ENCODE peak calls at places on chromosomes 13 and 19, in four cellular contexts. T, X, A and D are unnamed samples.

GRCh38 chr19:3443840-3444694 is 36.3 kb downstream of the SMIM24 start:
- DNase-seq in T (no peak), X (no peak), A (peak), D (no peak)

GRCh38 chr13:102191951-102192461 is 209.8 kb downstream of the FGF14 start:
- DNase-seq in T (peak), X (no peak), A (no peak), D (no peak)

GRCh38 chr19:33818426-33818825 is 21.8 kb downstream of the KCTD15 start:
- DNase-seq in T (no peak), X (peak), A (no peak), D (peak)

GRCh38 chr19:44647144-44647543 is 3.4 kb downstream of the PVR start:
- DNase-seq in T (no peak), X (no peak), A (peak), D (no peak)

GRCh38 chr13:94711561-94712286 is 621 bp downstream of the SOX21 start:
- DNase-seq in T (no peak), X (no peak), A (no peak), D (peak)

GRCh38 chr13:47929156-47929555 is 71.9 kb downstream of the SUCLA2 start:
- DNase-seq in T (no peak), X (no peak), A (no peak), D (no peak)

GRCh38 chr19:28426902-28427232 is 786.1 kb downstream of the UQCRFS1 start:
- DNase-seq in T (no peak), X (no peak), A (no peak), D (no peak)

GRCh38 chr13:26895081-26895807 is 134.7 kb upstream of the GPR12 start:
- DNase-seq in T (no peak), X (no peak), A (no peak), D (no peak)

GRCh38 chr13:73922728-73923393 is 211.3 kb downstream of the KLF12 start:
- DNase-seq in T (no peak), X (no peak), A (no peak), D (no peak)

GRCh38 chr19:7722231-7722651 is 9.7 kb downstream of the CLEC4G start:
- DNase-seq in T (no peak), X (no peak), A (no peak), D (no peak)

GRCh38 chr19:45391346-45391745 is 13.5 kb downstream of the PPP1R13L start:
- DNase-seq in T (no peak), X (no peak), A (no peak), D (no peak)

GRCh38 chr13:30737511-30738342 is 2.4 kb downstream of the ALOX5AP start:
- DNase-seq in T (peak), X (no peak), A (no peak), D (no peak)

GRCh38 chr19:9757544-9758501 is 10.7 kb downstream of the ZNF846 start:
- DNase-seq in T (no peak), X (no peak), A (no peak), D (no peak)

GRCh38 chr13:50884270-50884669 is 25.3 kb upstream of the RNASEH2B start:
- DNase-seq in T (no peak), X (no peak), A (no peak), D (no peak)

GRCh38 chr13:104008571-104009435 is 942.6 kb upstream of the SLC10A2 start:
- DNase-seq in T (no peak), X (no peak), A (no peak), D (no peak)

GRCh38 chr19:33809960-33810359 is 13.3 kb downstream of the KCTD15 start:
- DNase-seq in T (no peak), X (no peak), A (no peak), D (peak)

GRCh38 chr13:27261376-27261775 is 9.3 kb upstream of the RASL11A start:
- DNase-seq in T (no peak), X (no peak), A (no peak), D (no peak)

GRCh38 chr13:51071493-51071892 is 39.6 kb downstream of the C13orf42 start:
- DNase-seq in T (no peak), X (no peak), A (no peak), D (no peak)

GRCh38 chr19:38915329-38916321 is 3.6 kb upstream of the CCER2 start:
- DNase-seq in T (no peak), X (no peak), A (peak), D (no peak)

GRCh38 chr19:3968556-3969434 is 2.1 kb downstream of the DAPK3 start:
- DNase-seq in T (peak), X (peak), A (peak), D (peak)

GRCh38 chr13:95924389-95924994 is 128.7 kb downstream of the UGGT2 start:
- DNase-seq in T (no peak), X (no peak), A (no peak), D (no peak)

GRCh38 chr19:43353606-43354304 is at the start of gene CD177:
- DNase-seq in T (no peak), X (no peak), A (no peak), D (no peak)

GRCh38 chr13:110525328-110526319 is 35.9 kb downstream of the RAB20 start:
- DNase-seq in T (no peak), X (no peak), A (peak), D (peak)

GRCh38 chr19:29395712-29396414 is 129.9 kb upstream of the VSTM2B start:
- DNase-seq in T (no peak), X (no peak), A (no peak), D (no peak)

GRCh38 chr13:40377783-40378182 is 288.7 kb downstream of the FOXO1 start:
- DNase-seq in T (no peak), X (no peak), A (no peak), D (no peak)

GRCh38 chr13:66835040-66835628 is 395.0 kb downstream of the PCDH9 start:
- DNase-seq in T (peak), X (peak), A (peak), D (no peak)

GRCh38 chr13:33722216-33722900 is 95.6 kb upstream of the RFC3 start:
- DNase-seq in T (no peak), X (no peak), A (no peak), D (no peak)

GRCh38 chr13:23915308-23915707 is 18.0 kb upstream of the C1QTNF9B start:
- DNase-seq in T (no peak), X (no peak), A (no peak), D (no peak)

GRCh38 chr19:55092423-55093318 is 17.0 kb downstream of the EPS8L1 start:
- DNase-seq in T (no peak), X (no peak), A (peak), D (no peak)

GRCh38 chr19:55095260-55096060 is 19.8 kb downstream of the EPS8L1 start:
- DNase-seq in T (no peak), X (no peak), A (no peak), D (no peak)

GRCh38 chr19:55096061-55096701 is 20.5 kb downstream of the EPS8L1 start:
- DNase-seq in T (no peak), X (no peak), A (no peak), D (no peak)

GRCh38 chr19:55091955-55092354 is 16.3 kb downstream of the EPS8L1 start:
- DNase-seq in T (no peak), X (no peak), A (peak), D (no peak)

GRCh38 chr19:55094456-55095259 is 19.0 kb downstream of the EPS8L1 start:
- DNase-seq in T (no peak), X (no peak), A (peak), D (no peak)
- TF ChIP-seq CTCF in T (no peak), X (no peak), A (no peak), D (no peak)

DNA sequence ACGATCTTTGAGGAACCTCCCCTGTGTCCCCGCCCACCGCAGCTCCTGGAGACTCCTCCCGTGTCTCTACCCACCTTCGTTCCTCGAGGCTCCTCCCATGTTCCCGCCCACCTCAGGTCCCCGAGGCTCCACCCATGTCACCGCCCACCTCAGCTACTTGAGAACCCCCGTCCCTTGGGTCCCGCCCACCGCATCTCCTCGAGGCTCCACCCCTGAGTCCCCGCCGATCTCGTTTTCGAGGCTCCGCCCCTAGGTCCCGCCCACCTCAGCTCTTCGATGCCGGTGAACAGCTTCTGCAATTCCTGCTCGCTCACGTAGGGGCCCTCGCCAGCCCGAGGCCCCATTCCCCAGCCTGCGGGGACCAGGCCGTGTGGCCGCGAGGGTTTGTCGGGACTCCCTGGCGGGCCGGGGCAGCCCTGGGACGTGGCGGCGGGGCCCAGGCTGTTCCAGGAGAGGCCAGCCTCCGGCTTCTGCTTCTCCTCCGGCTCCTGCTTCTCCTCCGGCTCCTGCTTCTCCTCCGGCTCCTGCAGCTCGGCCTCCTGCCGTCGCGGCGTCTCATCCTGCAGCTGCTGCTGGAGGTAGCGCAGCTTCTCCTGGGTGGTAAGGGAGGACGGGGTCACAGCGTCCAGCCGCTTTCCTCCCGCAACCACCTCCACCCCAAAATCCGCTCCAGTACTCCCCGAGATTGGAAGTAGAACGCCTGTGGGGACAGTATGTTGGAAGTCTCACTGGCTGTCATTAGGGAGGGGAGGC is 16.7 kb downstream of the TSKS start:
- DNase-seq in T (peak), X (peak), A (peak), D (peak)
- TF ChIP-seq CTCF in T (no peak), X (no peak), A (no peak), D (no peak)

GRCh38 chr19:18254546-18255500 is 19.4 kb downstream of the IQCN start:
- DNase-seq in T (peak), X (peak), A (no peak), D (no peak)
- TF ChIP-seq CTCF in T (peak), X (no peak), A (no peak), D (peak)

DNA sequence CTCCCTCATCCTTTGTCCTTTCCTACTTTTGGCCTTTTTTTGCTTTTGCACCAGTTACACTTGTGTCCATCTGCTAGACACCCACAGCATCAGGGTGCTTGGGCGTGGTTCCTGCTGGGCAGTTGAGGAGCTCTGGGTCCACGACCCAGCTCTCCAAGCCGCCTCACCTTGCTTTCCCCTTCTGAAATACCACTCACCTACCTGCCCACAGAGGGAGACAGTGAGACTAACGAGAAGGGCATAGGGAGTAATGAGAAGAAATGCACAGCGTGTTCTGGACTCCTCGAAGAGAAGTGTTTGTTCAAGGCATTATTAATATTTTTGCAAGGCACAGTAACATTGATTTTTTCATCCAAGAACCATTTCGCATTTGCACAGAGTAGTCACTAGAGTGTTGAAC is 92.9 kb downstream of the DNAJC15 start:
- DNase-seq in T (no peak), X (no peak), A (no peak), D (no peak)
- TF ChIP-seq CTCF in T (no peak), X (no peak), A (no peak), D (no peak)

GRCh38 chr13:20148501-20149183 is 12.2 kb downstream of the GJA3 start:
- DNase-seq in T (no peak), X (no peak), A (no peak), D (no peak)
- TF ChIP-seq CTCF in T (no peak), X (no peak), A (no peak), D (no peak)

GRCh38 chr13:113428871-113429607 is 24.2 kb downstream of the ADPRHL1 start:
- DNase-seq in T (no peak), X (no peak), A (peak), D (no peak)

GRCh38 chr13:113430378-113431110 is 22.7 kb downstream of the ADPRHL1 start:
- DNase-seq in T (no peak), X (no peak), A (peak), D (no peak)

GRCh38 chr13:113429608-113429985 is 23.7 kb downstream of the ADPRHL1 start:
- DNase-seq in T (no peak), X (no peak), A (no peak), D (no peak)

GRCh38 chr13:113432509-113433270 is 20.6 kb downstream of the ADPRHL1 start:
- DNase-seq in T (no peak), X (no peak), A (peak), D (no peak)

GRCh38 chr13:113431171-113431570 is 22.1 kb downstream of the ADPRHL1 start:
- DNase-seq in T (no peak), X (no peak), A (peak), D (no peak)
- TF ChIP-seq CTCF in T (no peak), X (no peak), A (no peak), D (no peak)

DNA sequence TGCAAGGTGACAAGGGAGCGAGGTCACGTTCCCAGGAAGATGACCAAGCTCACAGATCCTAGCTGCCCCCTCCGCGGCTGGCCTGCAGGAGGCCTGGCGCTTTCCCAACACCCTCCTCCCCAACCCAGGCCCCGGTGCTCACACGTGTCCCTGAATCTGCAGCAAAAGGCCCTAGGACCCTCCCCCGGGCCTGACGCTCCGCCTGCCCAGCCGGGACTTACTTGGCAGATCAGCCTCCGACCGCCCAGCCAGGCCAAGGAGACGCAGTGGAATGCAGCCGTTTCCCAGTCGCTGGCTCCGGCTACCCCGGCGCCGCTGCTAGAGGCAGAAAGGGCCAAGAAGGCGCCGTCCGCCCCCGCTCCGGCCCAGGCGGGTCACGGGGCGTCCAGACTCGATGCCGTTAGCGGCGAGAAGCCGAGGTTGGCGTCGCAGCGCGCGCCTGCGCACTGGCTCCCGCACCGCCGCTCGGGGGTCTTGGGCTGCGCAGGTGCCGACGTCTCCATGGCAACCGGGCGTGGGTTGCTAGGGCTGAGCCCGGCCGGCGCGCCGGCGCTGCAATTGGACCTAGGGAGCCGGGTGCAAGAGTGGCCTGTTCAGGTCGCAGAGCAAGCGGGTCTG is at the start of gene PNMA8A:
- DNase-seq in T (peak), X (peak), A (peak), D (peak)
- TF ChIP-seq CTCF in T (no peak), X (no peak), A (no peak), D (no peak)